ENCODE peak calls at places on chromosomes 4 and X, in eight cellular contexts. F, E, V, N, P, G, I and U are unnamed samples.

GRCh38 chr4:57575465-57575864 is 465.3 kb upstream of the IGFBP7 start:
- DNase-seq in I (no peak), F (no peak), G (no peak), P (no peak), V (no peak), E (no peak), N (no peak), U (no peak)

GRCh38 chrX:151695583-151695930 is 299 bp downstream of the PRRG3 start:
- DNase-seq in G (no peak), V (no peak), N (no peak), I (no peak), E (no peak), P (no peak), F (no peak), U (no peak)

GRCh38 chr4:4659871-4660651 is 118.2 kb upstream of the STX18 start:
- DNase-seq in I (peak; percentile 63), G (peak; percentile 90), P (no peak), F (peak; percentile 87), E (no peak), N (no peak), V (peak; percentile 26), U (no peak)

GRCh38 chr4:112604590-112604989 is 32.1 kb downstream of the ZGRF1 start:
- DNase-seq in E (peak; percentile 48), F (peak; percentile 63), N (no peak), P (no peak), G (peak; percentile 39), I (peak; percentile 30), V (peak; percentile 48), U (peak; percentile 45)

GRCh38 chr4:8908206-8908893 is 36.7 kb upstream of the HMX1 start:
- DNase-seq in E (no peak), P (no peak), F (no peak), V (no peak), G (no peak), I (no peak), N (no peak), U (no peak)

GRCh38 chrX:95733426-95733825 is 951.2 kb upstream of the DIAPH2 start:
- DNase-seq in N (no peak), E (no peak), V (no peak), I (no peak), G (no peak), P (no peak), F (no peak), U (no peak)

GRCh38 chr4:2962614-2963184 is 507 bp downstream of the NOP14 start:
- DNase-seq in G (no peak), F (peak; percentile 56), E (no peak), V (no peak), P (no peak), I (no peak), N (no peak), U (peak; percentile 61)

GRCh38 chr4:7815562-7815961 is 124.1 kb downstream of the AFAP1 start:
- DNase-seq in E (no peak), F (no peak), P (no peak), I (no peak), G (no peak), V (no peak), N (no peak), U (peak; percentile 65)

GRCh38 chr4:148716361-148717063 is 274.3 kb upstream of the NR3C2 start:
- DNase-seq in V (no peak), F (peak; percentile 6), N (no peak), I (no peak), P (no peak), E (no peak), G (no peak), U (no peak)

GRCh38 chr4:74549936-74550335 is 105.0 kb downstream of the AREG start:
- DNase-seq in I (no peak), V (no peak), F (no peak), P (no peak), E (no peak), G (no peak), N (no peak), U (no peak)

GRCh38 chr4:24582235-24582863 is 2.0 kb downstream of the DHX15 start:
- DNase-seq in V (no peak), I (no peak), N (no peak), F (no peak), E (no peak), G (no peak), P (no peak), U (no peak)

GRCh38 chr4:39529534-39529933 is 2.3 kb upstream of the UGDH start:
- DNase-seq in E (no peak), N (no peak), G (no peak), P (no peak), F (no peak), I (no peak), V (no peak), U (no peak)

GRCh38 chr4:61723492-61723891 is 523.4 kb downstream of the ADGRL3 start:
- DNase-seq in I (no peak), F (no peak), N (no peak), E (no peak), G (no peak), P (no peak), V (no peak), U (no peak)

GRCh38 chrX:84712621-84713020 is 210.4 kb upstream of the HDX start:
- DNase-seq in I (no peak), F (no peak), E (no peak), N (no peak), V (no peak), G (no peak), P (no peak), U (no peak)

GRCh38 chr4:138672393-138672976 is 343.1 kb upstream of the NOCT start:
- DNase-seq in E (no peak), G (no peak), P (no peak), I (no peak), N (no peak), F (no peak), V (no peak), U (no peak)

GRCh38 chr4:114734581-114734980 is 136.0 kb downstream of the UGT8 start:
- DNase-seq in F (no peak), V (no peak), I (no peak), P (no peak), E (no peak), G (no peak), N (no peak), U (no peak)

GRCh38 chrX:7147978-7148824 is at the start of gene PUDP:
- DNase-seq in G (no peak), E (peak; percentile 83), F (peak; percentile 100), I (peak; percentile 66), V (peak; percentile 79), N (peak; percentile 95), P (peak; percentile 88), U (peak; percentile 86)

GRCh38 chrX:56468441-56468840 is 95.0 kb upstream of the UBQLN2 start:
- DNase-seq in G (no peak), I (no peak), P (no peak), N (no peak), F (no peak), E (no peak), V (no peak), U (no peak)

GRCh38 chr4:25223770-25224375 is 10.0 kb upstream of the PI4K2B start:
- DNase-seq in I (no peak), P (no peak), G (no peak), E (peak; percentile 25), F (no peak), V (no peak), N (no peak), U (no peak)

GRCh38 chrX:102976793-102977495 is 39.9 kb downstream of the RAB40AL start:
- DNase-seq in N (no peak), F (peak; percentile 14), G (no peak), P (no peak), V (no peak), I (peak; percentile 18), E (no peak), U (no peak)

GRCh38 chr4:63563288-63564014 is 845.8 kb downstream of the TECRL start:
- DNase-seq in V (no peak), N (peak; percentile 7), G (no peak), I (no peak), P (no peak), F (no peak), E (no peak), U (no peak)

GRCh38 chr4:77193511-77194236 is 36.7 kb downstream of the CCNG2 start:
- DNase-seq in G (no peak), F (no peak), V (peak; percentile 92), N (peak; percentile 78), E (peak; percentile 82), I (no peak), P (no peak), U (no peak)

GRCh38 chr4:33961751-33962150 is 2282.6 kb downstream of the ARAP2 start:
- DNase-seq in I (no peak), P (no peak), F (no peak), V (no peak), E (no peak), G (no peak), N (no peak), U (no peak)

GRCh38 chr4:80989921-80990544 is 40.5 kb upstream of the BMP3 start:
- DNase-seq in F (peak; percentile 40), G (peak; percentile 37), E (peak; percentile 30), V (peak; percentile 46), P (no peak), I (peak; percentile 40), N (no peak), U (no peak)

GRCh38 chr4:168612435-168613139 is 115.7 kb downstream of the PALLD start:
- DNase-seq in E (no peak), N (no peak), V (no peak), P (no peak), G (no peak), I (no peak), F (peak; percentile 21), U (no peak)

GRCh38 chrX:153502796-153503195 is 8.0 kb downstream of the BGN start:
- DNase-seq in I (no peak), N (no peak), E (no peak), V (no peak), P (no peak), G (no peak), F (no peak), U (no peak)

GRCh38 chr4:147730333-147730732 is 1.6 kb upstream of the ARHGAP10 start:
- DNase-seq in N (no peak), I (no peak), P (no peak), G (no peak), E (no peak), F (no peak), V (no peak), U (no peak)

GRCh38 chr4:52729586-52729985 is 21.6 kb downstream of the ERVMER34-1 start:
- DNase-seq in G (no peak), I (no peak), N (no peak), F (no peak), V (no peak), E (no peak), P (no peak), U (no peak)

GRCh38 chr4:170610464-170610863 is 520.7 kb upstream of the AADAT start:
- DNase-seq in V (no peak), F (no peak), I (no peak), G (no peak), E (no peak), P (no peak), N (no peak), U (no peak)

GRCh38 chrX:103378990-103379389 is 2.7 kb downstream of the BEX3 start:
- DNase-seq in P (no peak), V (no peak), F (no peak), N (no peak), E (no peak), I (no peak), G (no peak), U (no peak)

GRCh38 chrX:1534321-1535168 is 2.4 kb downstream of the P2RY8 start:
- DNase-seq in P (no peak), G (no peak), V (no peak), I (no peak), F (no peak), E (peak; percentile 70), N (no peak), U (no peak)

GRCh38 chr4:99103166-99103565 is 14.6 kb upstream of the ADH5 start:
- DNase-seq in G (no peak), P (no peak), F (no peak), E (no peak), I (no peak), V (no peak), N (no peak), U (no peak)

GRCh38 chr4:10371869-10372471 is 85.3 kb downstream of the ZNF518B start:
- DNase-seq in G (no peak), P (no peak), N (peak; percentile 45), V (no peak), E (no peak), I (no peak), F (no peak), U (no peak)

GRCh38 chr4:2746891-2747695 is 9.0 kb downstream of the TNIP2 start:
- DNase-seq in I (no peak), P (no peak), E (no peak), F (no peak), N (no peak), G (no peak), V (no peak), U (no peak)